ENCODE peak calls at places on chromosomes 12 and 14, in six cellular contexts. One of them, this sample, is unnamed. For H3K27me3, the result is how much of the 10 kb centered on the place peaks cover.

GRCh38 chr14:95183532-95184412 is 26.4 kb upstream of the DICER1 start:
- DNase-seq in HepG2: no peak
- DNase-seq in left ventricle myocardium inferior: no peak
- DNase-seq in heart left ventricle: no peak
- DNase-seq in HAP-1: no peak
- DNase-seq in GM12878: peak
- DNase-seq in this sample: no peak

GRCh38 chr12:115866909-115867525 is 410.5 kb downstream of the MED13L start:
- DNase-seq in GM12878: no peak
- DNase-seq in left ventricle myocardium inferior: no peak
- DNase-seq in HAP-1: no peak
- DNase-seq in HepG2: peak
- DNase-seq in heart left ventricle: no peak
- DNase-seq in this sample: no peak

GRCh38 chr12:13734753-13735152 is 246.6 kb downstream of the GRIN2B start:
- DNase-seq in GM12878: no peak
- DNase-seq in left ventricle myocardium inferior: no peak
- DNase-seq in HAP-1: no peak
- DNase-seq in heart left ventricle: no peak
- DNase-seq in HepG2: no peak
- DNase-seq in this sample: no peak

GRCh38 chr14:24713404-24713803 is 79.4 kb upstream of the GZMB start:
- DNase-seq in HepG2: peak
- DNase-seq in GM12878: no peak
- DNase-seq in left ventricle myocardium inferior: no peak
- DNase-seq in heart left ventricle: no peak
- DNase-seq in HAP-1: no peak
- DNase-seq in this sample: no peak

GRCh38 chr12:90682398-90682797 is 272.6 kb downstream of the CCER1 start:
- DNase-seq in HAP-1: no peak
- DNase-seq in HepG2: no peak
- DNase-seq in GM12878: no peak
- DNase-seq in left ventricle myocardium inferior: no peak
- DNase-seq in heart left ventricle: no peak
- DNase-seq in this sample: no peak

GRCh38 chr14:37642125-37642524 is 46.7 kb downstream of the TTC6 start:
- DNase-seq in HepG2: no peak
- DNase-seq in left ventricle myocardium inferior: no peak
- DNase-seq in GM12878: no peak
- DNase-seq in HAP-1: no peak
- DNase-seq in heart left ventricle: no peak
- DNase-seq in this sample: no peak

GRCh38 chr12:57896437-57897201 is 44.7 kb upstream of the ATP23 start:
- DNase-seq in GM12878: no peak
- DNase-seq in HepG2: no peak
- DNase-seq in left ventricle myocardium inferior: peak
- DNase-seq in heart left ventricle: peak
- DNase-seq in HAP-1: no peak
- DNase-seq in this sample: peak

GRCh38 chr12:47551426-47551851 is 154.4 kb downstream of the RPAP3 start:
- DNase-seq in left ventricle myocardium inferior: no peak
- DNase-seq in GM12878: no peak
- DNase-seq in HepG2: no peak
- DNase-seq in heart left ventricle: peak
- DNase-seq in HAP-1: no peak
- DNase-seq in this sample: no peak

GRCh38 chr14:101620039-101620788 is 58.9 kb downstream of the DIO3 start:
- DNase-seq in GM12878: no peak
- DNase-seq in HAP-1: no peak
- DNase-seq in HepG2: no peak
- DNase-seq in heart left ventricle: no peak
- DNase-seq in left ventricle myocardium inferior: no peak
- DNase-seq in this sample: no peak

GRCh38 chr12:42587564-42588307 is 1.8 kb downstream of the PRICKLE1 start:
- DNase-seq in heart left ventricle: no peak
- DNase-seq in HAP-1: peak
- DNase-seq in HepG2: peak
- DNase-seq in GM12878: no peak
- DNase-seq in left ventricle myocardium inferior: no peak
- DNase-seq in this sample: no peak

GRCh38 chr12:57783861-57784260 is 1.3 kb downstream of the TSFM start:
- DNase-seq in HepG2: no peak
- DNase-seq in GM12878: no peak
- DNase-seq in HAP-1: no peak
- DNase-seq in left ventricle myocardium inferior: no peak
- DNase-seq in heart left ventricle: no peak
- DNase-seq in this sample: no peak

GRCh38 chr14:76754586-76754985 is 6.7 kb upstream of the VASH1 start:
- DNase-seq in HAP-1: no peak
- DNase-seq in left ventricle myocardium inferior: no peak
- DNase-seq in GM12878: no peak
- DNase-seq in heart left ventricle: peak
- DNase-seq in HepG2: no peak
- DNase-seq in this sample: no peak

GRCh38 chr14:79997509-79998210 is 213.6 kb downstream of the DIO2 start:
- DNase-seq in heart left ventricle: no peak
- DNase-seq in GM12878: no peak
- DNase-seq in left ventricle myocardium inferior: no peak
- DNase-seq in HAP-1: no peak
- DNase-seq in HepG2: no peak
- DNase-seq in this sample: no peak

GRCh38 chr12:63419119-63419518 is 249.2 kb downstream of the DPY19L2 start:
- DNase-seq in HAP-1: no peak
- DNase-seq in heart left ventricle: no peak
- DNase-seq in left ventricle myocardium inferior: no peak
- DNase-seq in HepG2: no peak
- DNase-seq in GM12878: no peak
- DNase-seq in this sample: no peak

GRCh38 chr12:546920-547845 is 87.4 kb downstream of the B4GALNT3 start:
- DNase-seq in HAP-1: peak
- DNase-seq in GM12878: no peak
- DNase-seq in heart left ventricle: peak
- DNase-seq in left ventricle myocardium inferior: peak
- DNase-seq in HepG2: peak
- DNase-seq in this sample: peak

GRCh38 chr14:68111733-68112270 is 292.2 kb downstream of the RAD51B start:
- DNase-seq in left ventricle myocardium inferior: no peak
- DNase-seq in HepG2: no peak
- DNase-seq in HAP-1: no peak
- DNase-seq in heart left ventricle: no peak
- DNase-seq in GM12878: no peak
- DNase-seq in this sample: peak

GRCh38 chr14:92505826-92506225 is 7.8 kb upstream of the RIN3 start:
- DNase-seq in GM12878: no peak
- DNase-seq in HAP-1: no peak
- DNase-seq in heart left ventricle: no peak
- DNase-seq in HepG2: no peak
- DNase-seq in left ventricle myocardium inferior: no peak
- DNase-seq in this sample: no peak

GRCh38 chr14:30974628-30975027 is 50.8 kb upstream of the AP4S1 start:
- DNase-seq in GM12878: no peak
- DNase-seq in heart left ventricle: no peak
- DNase-seq in HAP-1: no peak
- DNase-seq in left ventricle myocardium inferior: no peak
- DNase-seq in HepG2: no peak
- DNase-seq in this sample: no peak

GRCh38 chr12:34107016-34107415 is 84.7 kb downstream of the ALG10 start:
- DNase-seq in GM12878: no peak
- DNase-seq in heart left ventricle: no peak
- DNase-seq in HepG2: no peak
- DNase-seq in left ventricle myocardium inferior: no peak
- DNase-seq in HAP-1: no peak
- DNase-seq in this sample: no peak

GRCh38 chr14:24879661-24880381 is 170.1 kb downstream of the STXBP6 start:
- DNase-seq in GM12878: no peak
- DNase-seq in HepG2: no peak
- DNase-seq in HAP-1: no peak
- DNase-seq in heart left ventricle: no peak
- DNase-seq in left ventricle myocardium inferior: no peak
- DNase-seq in this sample: no peak

GRCh38 chr14:94775875-94776217 is 5.9 kb upstream of the GSC start:
- DNase-seq in heart left ventricle: no peak
- DNase-seq in HAP-1: no peak
- DNase-seq in HepG2: no peak
- DNase-seq in GM12878: no peak
- DNase-seq in left ventricle myocardium inferior: no peak
- DNase-seq in this sample: no peak

GRCh38 chr12:2288001-2288400 is 235.2 kb downstream of the CACNA1C start:
- DNase-seq in heart left ventricle: no peak
- DNase-seq in HepG2: no peak
- DNase-seq in GM12878: no peak
- DNase-seq in left ventricle myocardium inferior: no peak
- DNase-seq in HAP-1: no peak
- DNase-seq in this sample: no peak

GRCh38 chr12:18716236-18716635 is 21.6 kb downstream of the PLCZ1 start:
- DNase-seq in GM12878: no peak
- DNase-seq in HAP-1: no peak
- DNase-seq in heart left ventricle: no peak
- DNase-seq in HepG2: no peak
- DNase-seq in left ventricle myocardium inferior: no peak
- DNase-seq in this sample: no peak

GRCh38 chr14:61077946-61078738 is 97.1 kb downstream of the SLC38A6 start:
- DNase-seq in HAP-1: no peak
- DNase-seq in GM12878: no peak
- DNase-seq in left ventricle myocardium inferior: no peak
- DNase-seq in heart left ventricle: no peak
- DNase-seq in HepG2: no peak
- DNase-seq in this sample: no peak

GRCh38 chr12:120690978-120691377 is 4.0 kb downstream of the MLEC start:
- DNase-seq in heart left ventricle: no peak
- DNase-seq in HepG2: no peak
- DNase-seq in left ventricle myocardium inferior: no peak
- DNase-seq in HAP-1: no peak
- DNase-seq in GM12878: no peak
- DNase-seq in this sample: no peak

DNA sequence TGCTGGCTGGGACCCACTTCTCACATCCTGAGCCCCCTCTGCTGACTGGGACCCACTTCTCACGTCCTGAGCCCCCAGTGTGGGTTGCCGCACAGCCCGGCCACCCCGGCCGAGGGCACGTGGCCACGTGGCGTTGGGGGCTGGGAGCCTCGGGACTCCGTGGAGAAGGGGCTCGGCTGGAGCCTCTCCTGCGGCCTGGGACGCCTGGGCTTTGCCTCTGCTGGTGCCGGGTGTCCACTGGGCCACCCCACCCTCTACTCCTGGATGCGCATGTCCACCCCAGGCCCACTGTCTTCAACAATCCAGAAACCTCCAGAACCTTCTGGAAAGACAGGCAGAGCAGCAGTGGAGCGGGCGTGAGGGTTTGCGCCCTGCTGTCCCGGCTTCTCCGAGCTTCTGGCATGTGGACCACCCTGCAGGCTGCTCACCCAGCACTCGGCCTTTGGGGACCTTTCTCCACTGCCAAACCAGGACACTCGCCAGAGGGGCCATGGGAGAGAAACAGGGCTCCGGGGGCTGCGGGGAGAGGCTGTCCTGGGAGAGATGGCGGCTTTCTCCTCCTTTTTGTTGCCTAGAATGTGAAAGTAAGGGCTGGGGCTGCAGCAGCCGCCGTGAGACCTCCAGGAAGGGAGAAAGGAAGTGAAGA is 29.9 kb downstream of the NOC4L start:
- DNase-seq in heart left ventricle: peak
- DNase-seq in HepG2: no peak
- DNase-seq in GM12878: no peak
- DNase-seq in HAP-1: no peak
- DNase-seq in left ventricle myocardium inferior: peak
- DNase-seq in this sample: no peak
- H3K4me3 ChIP-seq in heart left ventricle: no peak
- H3K4me3 ChIP-seq in HepG2: no peak
- H3K4me3 ChIP-seq in GM12878: no peak
- H3K4me3 ChIP-seq in HAP-1: no peak
- H3K4me3 ChIP-seq in left ventricle myocardium inferior: no peak
- H3K4me3 ChIP-seq in this sample: no peak

GRCh38 chr12:117280019-117280680 is 81.3 kb downstream of the NOS1 start:
- DNase-seq in left ventricle myocardium inferior: no peak
- DNase-seq in GM12878: no peak
- DNase-seq in HAP-1: no peak
- DNase-seq in heart left ventricle: no peak
- DNase-seq in HepG2: no peak
- DNase-seq in this sample: no peak
- H3K27me3 ChIP-seq in left ventricle myocardium inferior: under half
- H3K27me3 ChIP-seq in GM12878: under half
- H3K27me3 ChIP-seq in HAP-1: under half
- H3K27me3 ChIP-seq in heart left ventricle: under half
- H3K27me3 ChIP-seq in HepG2: under half
- H3K27me3 ChIP-seq in this sample: under half

DNA sequence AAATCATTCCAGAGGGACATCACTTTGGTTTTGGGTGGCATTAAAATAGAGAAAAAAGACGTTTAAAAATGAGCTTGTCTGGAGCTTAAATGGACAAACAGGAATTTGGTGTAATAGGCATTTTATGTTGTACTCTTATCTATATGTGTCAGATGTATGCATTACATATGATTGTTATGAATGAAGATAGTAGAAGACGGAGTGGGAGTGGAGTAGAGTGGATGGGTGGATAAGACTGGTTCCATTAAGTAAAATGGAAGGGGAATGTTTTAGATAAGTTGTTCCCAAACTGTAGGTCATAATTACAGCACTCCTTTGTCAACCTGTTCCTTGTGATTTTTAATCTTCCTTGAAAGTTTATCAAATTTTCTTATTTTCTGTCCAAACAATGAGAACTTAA is 1.9 kb downstream of the CCDC91 start:
- DNase-seq in HepG2: no peak
- DNase-seq in left ventricle myocardium inferior: no peak
- DNase-seq in HAP-1: no peak
- DNase-seq in heart left ventricle: no peak
- DNase-seq in GM12878: no peak
- DNase-seq in this sample: no peak
- H3K4me3 ChIP-seq in HepG2: no peak
- H3K4me3 ChIP-seq in left ventricle myocardium inferior: no peak
- H3K4me3 ChIP-seq in HAP-1: no peak
- H3K4me3 ChIP-seq in heart left ventricle: no peak
- H3K4me3 ChIP-seq in GM12878: peak
- H3K4me3 ChIP-seq in this sample: no peak

DNA sequence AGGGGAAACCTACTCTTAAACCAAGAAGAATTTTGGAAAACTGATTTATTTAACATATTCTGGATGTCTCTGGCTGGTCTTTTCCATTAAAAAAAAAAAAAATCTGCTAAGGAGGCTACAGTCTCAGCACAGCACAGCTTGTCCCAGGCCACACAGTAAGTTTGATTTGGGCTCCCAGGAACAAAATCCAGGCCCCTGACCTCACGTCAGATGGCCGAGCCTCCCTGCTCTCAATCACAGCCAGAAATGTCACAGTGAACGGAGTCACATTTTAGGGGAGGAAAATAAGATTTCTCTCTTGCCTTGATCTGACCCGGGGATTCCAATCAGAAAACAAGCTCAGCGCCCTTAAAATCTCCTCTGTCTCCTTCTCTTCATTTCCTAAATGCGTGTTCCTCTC is 72.9 kb upstream of the TBX5 start:
- DNase-seq in heart left ventricle: no peak
- DNase-seq in HAP-1: no peak
- DNase-seq in HepG2: no peak
- DNase-seq in GM12878: no peak
- DNase-seq in left ventricle myocardium inferior: no peak
- DNase-seq in this sample: no peak
- H3K27me3 ChIP-seq in heart left ventricle: under half
- H3K27me3 ChIP-seq in HAP-1: under half
- H3K27me3 ChIP-seq in HepG2: half or more
- H3K27me3 ChIP-seq in GM12878: under half
- H3K27me3 ChIP-seq in left ventricle myocardium inferior: half or more
- H3K27me3 ChIP-seq in this sample: half or more

GRCh38 chr12:122093098-122093883 is 14.7 kb downstream of the MLXIP start:
- DNase-seq in HepG2: no peak
- DNase-seq in left ventricle myocardium inferior: no peak
- DNase-seq in heart left ventricle: no peak
- DNase-seq in GM12878: no peak
- DNase-seq in HAP-1: no peak
- DNase-seq in this sample: no peak
- H3K4me3 ChIP-seq in HepG2: no peak
- H3K4me3 ChIP-seq in left ventricle myocardium inferior: no peak
- H3K4me3 ChIP-seq in heart left ventricle: no peak
- H3K4me3 ChIP-seq in GM12878: no peak
- H3K4me3 ChIP-seq in HAP-1: no peak
- H3K4me3 ChIP-seq in this sample: no peak